ENCODE peak calls at places on chromosomes 7 and 10, in five cellular contexts. G, B, M, Z and H are unnamed samples.

GRCh38 chr10:133258818-133259602 is 17.7 kb downstream of the ADAM8 start:
- DNase-seq in G (peak), M (peak), B (peak), Z (peak), H (peak)

GRCh38 chr7:130814753-130815152 is 80.7 kb upstream of the KLF14 start:
- DNase-seq in Z (no peak), M (no peak), G (no peak), B (no peak), H (peak)

GRCh38 chr10:86779267-86780017 is 23.0 kb downstream of the BMPR1A start:
- DNase-seq in B (no peak), G (no peak), M (no peak), Z (no peak), H (no peak)

GRCh38 chr7:143490719-143491306 is 13.1 kb downstream of the TAS2R41 start:
- DNase-seq in B (no peak), Z (no peak), G (no peak), M (no peak), H (no peak)

GRCh38 chr7:23544913-23545354 is 13.2 kb upstream of the TRA2A start:
- DNase-seq in B (no peak), Z (no peak), M (no peak), G (no peak), H (no peak)

GRCh38 chr7:41161188-41161587 is 541.7 kb downstream of the INHBA start:
- DNase-seq in G (no peak), Z (no peak), M (no peak), B (no peak), H (no peak)

GRCh38 chr7:42661312-42661711 is 250.6 kb downstream of the C7orf25 start:
- DNase-seq in M (no peak), G (peak), Z (no peak), B (no peak), H (peak)

GRCh38 chr10:45386657-45387056 is 12.6 kb downstream of the ALOX5 start:
- DNase-seq in G (no peak), M (no peak), B (no peak), Z (no peak), H (no peak)

GRCh38 chr10:24691113-24691512 is 32.6 kb downstream of the ARHGAP21 start:
- DNase-seq in G (no peak), Z (no peak), M (no peak), B (no peak), H (peak)

GRCh38 chr7:134533288-134533771 is 6.0 kb downstream of the AKR1B10 start:
- DNase-seq in M (no peak), B (no peak), G (no peak), Z (no peak), H (no peak)

GRCh38 chr10:95246582-95247051 is 44.2 kb downstream of the PDLIM1 start:
- DNase-seq in Z (no peak), M (peak), G (no peak), B (no peak), H (peak)

GRCh38 chr7:137135654-137136350 is 207.7 kb downstream of the PTN start:
- DNase-seq in M (no peak), G (no peak), Z (no peak), B (no peak), H (no peak)

GRCh38 chr10:122276611-122277205 is 5.6 kb downstream of the BTBD16 start:
- DNase-seq in Z (no peak), G (no peak), B (no peak), M (no peak), H (no peak)

GRCh38 chr10:97796651-97797050 is 24.9 kb upstream of the SFRP5 start:
- DNase-seq in M (no peak), G (no peak), Z (no peak), B (no peak), H (no peak)

GRCh38 chr10:79003183-79004100 is 65.3 kb upstream of the ZMIZ1 start:
- DNase-seq in G (no peak), Z (no peak), B (no peak), M (no peak), H (no peak)

GRCh38 chr7:126657599-126658358 is 595.0 kb downstream of the GRM8 start:
- DNase-seq in G (no peak), M (no peak), Z (no peak), B (no peak), H (no peak)

GRCh38 chr7:112160130-112160770 is 45.9 kb downstream of the DOCK4 start:
- DNase-seq in Z (no peak), B (peak), M (no peak), G (peak), H (no peak)

GRCh38 chr10:116787893-116788665 is 45.7 kb upstream of the HSPA12A start:
- DNase-seq in M (peak), B (no peak), G (no peak), Z (peak), H (no peak)

GRCh38 chr7:157543791-157544190 is 207.0 kb downstream of the DNAJB6 start:
- DNase-seq in G (no peak), M (no peak), B (no peak), Z (no peak), H (no peak)

GRCh38 chr10:71664585-71664984 is 55.0 kb downstream of the C10orf105 start:
- DNase-seq in M (no peak), B (no peak), Z (no peak), G (no peak), H (no peak)

GRCh38 chr10:100672199-100672598 is 73.2 kb upstream of the PAX2 start:
- DNase-seq in Z (no peak), G (no peak), M (no peak), B (no peak), H (no peak)

GRCh38 chr7:120919466-120919865 is 31.1 kb upstream of the ING3 start:
- DNase-seq in B (no peak), M (no peak), G (no peak), Z (no peak), H (no peak)

GRCh38 chr7:138167869-138168296 is 91.6 kb downstream of the AKR1D1 start:
- DNase-seq in M (no peak), G (no peak), B (no peak), Z (no peak), H (no peak)

GRCh38 chr10:11894381-11895107 is 71.4 kb downstream of the PROSER2 start:
- DNase-seq in G (no peak), Z (no peak), M (no peak), B (no peak), H (no peak)

GRCh38 chr7:124076844-124077243 is 44.0 kb upstream of the TMEM229A start:
- DNase-seq in B (no peak), Z (no peak), G (no peak), M (no peak), H (no peak)

GRCh38 chr7:26166681-26167266 is 14.8 kb downstream of the NFE2L3 start:
- DNase-seq in Z (no peak), M (no peak), G (no peak), B (no peak), H (no peak)

GRCh38 chr10:79981673-79982485 is 33.0 kb upstream of the SFTPD start:
- DNase-seq in M (no peak), G (no peak), Z (peak), B (no peak), H (no peak)

GRCh38 chr10:58104419-58104818 is 163.3 kb downstream of the IPMK start:
- DNase-seq in Z (no peak), B (no peak), G (no peak), M (no peak), H (peak)